ENCODE peak calls at places on chromosome 2, in seven cellular contexts. One of them, this sample, is unnamed.

GRCh38 chr2:127621981-127622431 is 23.9 kb upstream of the GPR17 start:
- DNase-seq in stimulated activated CD4-positive, alpha-beta T cell treated with anti-CD3 and anti-CD28 coated beads, Interleukin-12 subunit alpha, Interleukin-12 subunit beta, amount 100 ng/mL, for 24 hours: no peak
- DNase-seq in fibroblast of gingiva: no peak
- DNase-seq in heart left ventricle: no peak
- DNase-seq in AG04450: no peak
- DNase-seq in immature natural killer cell: no peak
- DNase-seq in D721Med: no peak
- DNase-seq in this sample: no peak

GRCh38 chr2:144357623-144358400 is 162.1 kb downstream of the ZEB2 start:
- DNase-seq in stimulated activated CD4-positive, alpha-beta T cell treated with anti-CD3 and anti-CD28 coated beads, Interleukin-12 subunit alpha, Interleukin-12 subunit beta, amount 100 ng/mL, for 24 hours: peak; percentile 1
- DNase-seq in AG04450: peak; percentile 89
- DNase-seq in fibroblast of gingiva: peak; percentile 98
- DNase-seq in immature natural killer cell: no peak
- DNase-seq in heart left ventricle: no peak
- DNase-seq in D721Med: no peak
- DNase-seq in this sample: no peak

GRCh38 chr2:48900321-48901014 is 144.9 kb upstream of the LHCGR start:
- DNase-seq in stimulated activated CD4-positive, alpha-beta T cell treated with anti-CD3 and anti-CD28 coated beads, Interleukin-12 subunit alpha, Interleukin-12 subunit beta, amount 100 ng/mL, for 24 hours: no peak
- DNase-seq in AG04450: no peak
- DNase-seq in D721Med: no peak
- DNase-seq in heart left ventricle: no peak
- DNase-seq in fibroblast of gingiva: peak; percentile 10
- DNase-seq in immature natural killer cell: no peak
- DNase-seq in this sample: peak; percentile 9

GRCh38 chr2:71071681-71072398 is 3.4 kb downstream of the NAGK start:
- DNase-seq in AG04450: no peak
- DNase-seq in D721Med: no peak
- DNase-seq in heart left ventricle: no peak
- DNase-seq in fibroblast of gingiva: no peak
- DNase-seq in stimulated activated CD4-positive, alpha-beta T cell treated with anti-CD3 and anti-CD28 coated beads, Interleukin-12 subunit alpha, Interleukin-12 subunit beta, amount 100 ng/mL, for 24 hours: peak; percentile 41
- DNase-seq in immature natural killer cell: peak; percentile 43
- DNase-seq in this sample: no peak

GRCh38 chr2:188512456-188512855 is 220.8 kb downstream of the GULP1 start:
- DNase-seq in fibroblast of gingiva: peak; percentile 60
- DNase-seq in immature natural killer cell: no peak
- DNase-seq in heart left ventricle: no peak
- DNase-seq in D721Med: no peak
- DNase-seq in AG04450: peak; percentile 43
- DNase-seq in stimulated activated CD4-positive, alpha-beta T cell treated with anti-CD3 and anti-CD28 coated beads, Interleukin-12 subunit alpha, Interleukin-12 subunit beta, amount 100 ng/mL, for 24 hours: no peak
- DNase-seq in this sample: peak; percentile 40

GRCh38 chr2:86170449-86170848 is 24.8 kb downstream of the IMMT start:
- DNase-seq in immature natural killer cell: no peak
- DNase-seq in stimulated activated CD4-positive, alpha-beta T cell treated with anti-CD3 and anti-CD28 coated beads, Interleukin-12 subunit alpha, Interleukin-12 subunit beta, amount 100 ng/mL, for 24 hours: no peak
- DNase-seq in fibroblast of gingiva: no peak
- DNase-seq in heart left ventricle: no peak
- DNase-seq in D721Med: no peak
- DNase-seq in AG04450: no peak
- DNase-seq in this sample: no peak

GRCh38 chr2:236236559-236237450 is 27.4 kb downstream of the ASB18 start:
- DNase-seq in stimulated activated CD4-positive, alpha-beta T cell treated with anti-CD3 and anti-CD28 coated beads, Interleukin-12 subunit alpha, Interleukin-12 subunit beta, amount 100 ng/mL, for 24 hours: no peak
- DNase-seq in immature natural killer cell: no peak
- DNase-seq in D721Med: no peak
- DNase-seq in heart left ventricle: no peak
- DNase-seq in AG04450: no peak
- DNase-seq in fibroblast of gingiva: no peak
- DNase-seq in this sample: peak; percentile 33

GRCh38 chr2:46493241-46493970 is 14.0 kb downstream of the TMEM247 start:
- DNase-seq in stimulated activated CD4-positive, alpha-beta T cell treated with anti-CD3 and anti-CD28 coated beads, Interleukin-12 subunit alpha, Interleukin-12 subunit beta, amount 100 ng/mL, for 24 hours: no peak
- DNase-seq in D721Med: no peak
- DNase-seq in heart left ventricle: no peak
- DNase-seq in fibroblast of gingiva: peak; percentile 21
- DNase-seq in immature natural killer cell: no peak
- DNase-seq in AG04450: peak; percentile 34
- DNase-seq in this sample: no peak

GRCh38 chr2:10385933-10386773 is 62.0 kb downstream of the ODC1 start:
- DNase-seq in D721Med: no peak
- DNase-seq in immature natural killer cell: no peak
- DNase-seq in heart left ventricle: no peak
- DNase-seq in fibroblast of gingiva: peak; percentile 71
- DNase-seq in AG04450: peak; percentile 34
- DNase-seq in stimulated activated CD4-positive, alpha-beta T cell treated with anti-CD3 and anti-CD28 coated beads, Interleukin-12 subunit alpha, Interleukin-12 subunit beta, amount 100 ng/mL, for 24 hours: no peak
- DNase-seq in this sample: no peak

GRCh38 chr2:37992631-37993030 is 67.5 kb downstream of the RMDN2 start:
- DNase-seq in fibroblast of gingiva: no peak
- DNase-seq in AG04450: no peak
- DNase-seq in immature natural killer cell: no peak
- DNase-seq in heart left ventricle: no peak
- DNase-seq in D721Med: no peak
- DNase-seq in stimulated activated CD4-positive, alpha-beta T cell treated with anti-CD3 and anti-CD28 coated beads, Interleukin-12 subunit alpha, Interleukin-12 subunit beta, amount 100 ng/mL, for 24 hours: no peak
- DNase-seq in this sample: no peak

GRCh38 chr2:157468931-157469708 is 25.2 kb upstream of the CYTIP start:
- DNase-seq in heart left ventricle: no peak
- DNase-seq in stimulated activated CD4-positive, alpha-beta T cell treated with anti-CD3 and anti-CD28 coated beads, Interleukin-12 subunit alpha, Interleukin-12 subunit beta, amount 100 ng/mL, for 24 hours: no peak
- DNase-seq in immature natural killer cell: peak; percentile 22
- DNase-seq in D721Med: no peak
- DNase-seq in AG04450: no peak
- DNase-seq in fibroblast of gingiva: peak; percentile 22
- DNase-seq in this sample: no peak

GRCh38 chr2:98479959-98480524 is 35.4 kb downstream of the INPP4A start:
- DNase-seq in AG04450: no peak
- DNase-seq in stimulated activated CD4-positive, alpha-beta T cell treated with anti-CD3 and anti-CD28 coated beads, Interleukin-12 subunit alpha, Interleukin-12 subunit beta, amount 100 ng/mL, for 24 hours: no peak
- DNase-seq in D721Med: peak; percentile 68
- DNase-seq in heart left ventricle: peak; percentile 81
- DNase-seq in immature natural killer cell: peak; percentile 56
- DNase-seq in fibroblast of gingiva: peak; percentile 69
- DNase-seq in this sample: no peak

GRCh38 chr2:101328474-101329007 is 20.0 kb upstream of the RNF149 start:
- DNase-seq in fibroblast of gingiva: no peak
- DNase-seq in heart left ventricle: no peak
- DNase-seq in AG04450: peak; percentile 42
- DNase-seq in immature natural killer cell: peak; percentile 47
- DNase-seq in D721Med: no peak
- DNase-seq in stimulated activated CD4-positive, alpha-beta T cell treated with anti-CD3 and anti-CD28 coated beads, Interleukin-12 subunit alpha, Interleukin-12 subunit beta, amount 100 ng/mL, for 24 hours: no peak
- DNase-seq in this sample: no peak

GRCh38 chr2:237524631-237525030 is 37.6 kb downstream of the MLPH start:
- DNase-seq in stimulated activated CD4-positive, alpha-beta T cell treated with anti-CD3 and anti-CD28 coated beads, Interleukin-12 subunit alpha, Interleukin-12 subunit beta, amount 100 ng/mL, for 24 hours: no peak
- DNase-seq in AG04450: no peak
- DNase-seq in heart left ventricle: peak; percentile 15
- DNase-seq in D721Med: no peak
- DNase-seq in fibroblast of gingiva: no peak
- DNase-seq in immature natural killer cell: no peak
- DNase-seq in this sample: no peak

GRCh38 chr2:241649414-241649813 is 11.9 kb downstream of the ATG4B start:
- DNase-seq in heart left ventricle: peak; percentile 64
- DNase-seq in stimulated activated CD4-positive, alpha-beta T cell treated with anti-CD3 and anti-CD28 coated beads, Interleukin-12 subunit alpha, Interleukin-12 subunit beta, amount 100 ng/mL, for 24 hours: no peak
- DNase-seq in fibroblast of gingiva: no peak
- DNase-seq in AG04450: no peak
- DNase-seq in D721Med: no peak
- DNase-seq in immature natural killer cell: no peak
- DNase-seq in this sample: no peak

GRCh38 chr2:202038471-202039277 is 5.0 kb downstream of the FZD7 start:
- DNase-seq in fibroblast of gingiva: peak; percentile 17
- DNase-seq in D721Med: no peak
- DNase-seq in immature natural killer cell: no peak
- DNase-seq in stimulated activated CD4-positive, alpha-beta T cell treated with anti-CD3 and anti-CD28 coated beads, Interleukin-12 subunit alpha, Interleukin-12 subunit beta, amount 100 ng/mL, for 24 hours: no peak
- DNase-seq in AG04450: no peak
- DNase-seq in heart left ventricle: peak; percentile 70
- DNase-seq in this sample: peak; percentile 48